ENCODE peak calls at places on chromosomes 6 and 20, in seven cellular contexts. One of them, this sample, is unnamed.

GRCh38 chr6:75437451-75438185 is 56.0 kb downstream of the FILIP1 start:
- DNase-seq in H1: no peak
- DNase-seq in neuronal stem cell: no peak
- DNase-seq in H9: no peak
- DNase-seq in IMR-90: peak
- DNase-seq in trophoblast cell: peak
- DNase-seq in mesenchymal stem cell: peak
- DNase-seq in this sample: peak

GRCh38 chr6:138087549-138087948 is 19.7 kb downstream of the PERP start:
- DNase-seq in neuronal stem cell: no peak
- DNase-seq in H1: no peak
- DNase-seq in H9: no peak
- DNase-seq in mesenchymal stem cell: peak
- DNase-seq in IMR-90: no peak
- DNase-seq in trophoblast cell: peak
- DNase-seq in this sample: peak

GRCh38 chr20:44597930-44598329 is 15.6 kb downstream of the PKIG start:
- DNase-seq in H1: no peak
- DNase-seq in mesenchymal stem cell: no peak
- DNase-seq in IMR-90: no peak
- DNase-seq in H9: no peak
- DNase-seq in trophoblast cell: no peak
- DNase-seq in neuronal stem cell: no peak
- DNase-seq in this sample: no peak

GRCh38 chr6:153170511-153170910 is 39.4 kb upstream of the RGS17 start:
- DNase-seq in IMR-90: peak
- DNase-seq in H9: no peak
- DNase-seq in neuronal stem cell: no peak
- DNase-seq in trophoblast cell: peak
- DNase-seq in mesenchymal stem cell: peak
- DNase-seq in H1: no peak
- DNase-seq in this sample: peak

GRCh38 chr20:1710484-1710883 is 52.9 kb upstream of the SIRPG start:
- DNase-seq in H9: no peak
- DNase-seq in trophoblast cell: no peak
- DNase-seq in mesenchymal stem cell: no peak
- DNase-seq in H1: no peak
- DNase-seq in neuronal stem cell: no peak
- DNase-seq in IMR-90: no peak
- DNase-seq in this sample: no peak

GRCh38 chr6:159151266-159151855 is 17.8 kb upstream of the FNDC1 start:
- DNase-seq in IMR-90: peak
- DNase-seq in trophoblast cell: peak
- DNase-seq in H9: no peak
- DNase-seq in neuronal stem cell: no peak
- DNase-seq in mesenchymal stem cell: peak
- DNase-seq in H1: no peak
- DNase-seq in this sample: peak

GRCh38 chr6:116291701-116292396 is 12.1 kb upstream of the TSPYL1 start:
- DNase-seq in neuronal stem cell: no peak
- DNase-seq in H9: no peak
- DNase-seq in mesenchymal stem cell: no peak
- DNase-seq in trophoblast cell: no peak
- DNase-seq in H1: no peak
- DNase-seq in IMR-90: no peak
- DNase-seq in this sample: no peak

GRCh38 chr6:70299456-70299855 is 3.4 kb downstream of the COL9A1 start:
- DNase-seq in mesenchymal stem cell: peak
- DNase-seq in neuronal stem cell: no peak
- DNase-seq in trophoblast cell: peak
- DNase-seq in H1: no peak
- DNase-seq in H9: no peak
- DNase-seq in IMR-90: peak
- DNase-seq in this sample: peak

GRCh38 chr6:13375360-13375878 is 47.1 kb upstream of the TBC1D7 start:
- DNase-seq in mesenchymal stem cell: no peak
- DNase-seq in H9: no peak
- DNase-seq in IMR-90: no peak
- DNase-seq in H1: no peak
- DNase-seq in trophoblast cell: no peak
- DNase-seq in neuronal stem cell: no peak
- DNase-seq in this sample: no peak

GRCh38 chr6:6649824-6650349 is 61.4 kb downstream of the LY86 start:
- DNase-seq in mesenchymal stem cell: no peak
- DNase-seq in H9: no peak
- DNase-seq in H1: no peak
- DNase-seq in trophoblast cell: no peak
- DNase-seq in neuronal stem cell: no peak
- DNase-seq in IMR-90: no peak
- DNase-seq in this sample: no peak

GRCh38 chr6:112879920-112880413 is 532.8 kb downstream of the RFPL4B start:
- DNase-seq in mesenchymal stem cell: peak
- DNase-seq in H1: peak
- DNase-seq in neuronal stem cell: no peak
- DNase-seq in H9: peak
- DNase-seq in IMR-90: no peak
- DNase-seq in trophoblast cell: peak
- DNase-seq in this sample: peak

GRCh38 chr6:97658090-97658489 is 375.1 kb upstream of the MMS22L start:
- DNase-seq in trophoblast cell: no peak
- DNase-seq in IMR-90: no peak
- DNase-seq in H1: no peak
- DNase-seq in mesenchymal stem cell: no peak
- DNase-seq in H9: no peak
- DNase-seq in neuronal stem cell: no peak
- DNase-seq in this sample: no peak

GRCh38 chr6:97653517-97653916 is 370.5 kb upstream of the MMS22L start:
- DNase-seq in mesenchymal stem cell: no peak
- DNase-seq in H1: no peak
- DNase-seq in trophoblast cell: no peak
- DNase-seq in H9: no peak
- DNase-seq in IMR-90: no peak
- DNase-seq in neuronal stem cell: no peak
- DNase-seq in this sample: no peak

GRCh38 chr6:97654674-97655073 is 371.7 kb upstream of the MMS22L start:
- DNase-seq in mesenchymal stem cell: no peak
- DNase-seq in neuronal stem cell: no peak
- DNase-seq in IMR-90: no peak
- DNase-seq in H9: no peak
- DNase-seq in trophoblast cell: no peak
- DNase-seq in H1: no peak
- DNase-seq in this sample: peak

GRCh38 chr6:97656706-97657350 is 373.8 kb upstream of the MMS22L start:
- DNase-seq in trophoblast cell: no peak
- DNase-seq in H1: no peak
- DNase-seq in neuronal stem cell: peak
- DNase-seq in H9: no peak
- DNase-seq in IMR-90: no peak
- DNase-seq in mesenchymal stem cell: no peak
- DNase-seq in this sample: no peak

GRCh38 chr6:97656236-97656635 is 373.2 kb upstream of the MMS22L start:
- DNase-seq in IMR-90: no peak
- DNase-seq in trophoblast cell: no peak
- DNase-seq in H1: no peak
- DNase-seq in H9: no peak
- DNase-seq in mesenchymal stem cell: no peak
- DNase-seq in neuronal stem cell: peak
- DNase-seq in this sample: no peak
- H2AK5ac ChIP-seq in IMR-90: no peak
- H2AK5ac ChIP-seq in trophoblast cell: no peak
- H2AK5ac ChIP-seq in H1: no peak
- H2AK5ac ChIP-seq in H9: no peak
- H2AK5ac ChIP-seq in mesenchymal stem cell: no peak
- H2AK5ac ChIP-seq in neuronal stem cell: no peak
- H2AK5ac ChIP-seq in this sample: no peak

GRCh38 chr6:24245275-24245674 is 112.6 kb downstream of the DCDC2 start:
- DNase-seq in trophoblast cell: no peak
- DNase-seq in IMR-90: no peak
- DNase-seq in H1: no peak
- DNase-seq in neuronal stem cell: no peak
- DNase-seq in H9: no peak
- DNase-seq in mesenchymal stem cell: no peak
- DNase-seq in this sample: no peak
- H2AK5ac ChIP-seq in trophoblast cell: no peak
- H2AK5ac ChIP-seq in IMR-90: no peak
- H2AK5ac ChIP-seq in H1: no peak
- H2AK5ac ChIP-seq in neuronal stem cell: no peak
- H2AK5ac ChIP-seq in H9: no peak
- H2AK5ac ChIP-seq in mesenchymal stem cell: no peak
- H2AK5ac ChIP-seq in this sample: no peak

GRCh38 chr6:106692823-106693216 is 63.4 kb downstream of the QRSL1 start:
- DNase-seq in H1: no peak
- DNase-seq in neuronal stem cell: no peak
- DNase-seq in IMR-90: no peak
- DNase-seq in H9: no peak
- DNase-seq in mesenchymal stem cell: no peak
- DNase-seq in trophoblast cell: no peak
- DNase-seq in this sample: no peak
- H2AK5ac ChIP-seq in H1: peak
- H2AK5ac ChIP-seq in neuronal stem cell: no peak
- H2AK5ac ChIP-seq in IMR-90: no peak
- H2AK5ac ChIP-seq in H9: no peak
- H2AK5ac ChIP-seq in mesenchymal stem cell: peak
- H2AK5ac ChIP-seq in trophoblast cell: no peak
- H2AK5ac ChIP-seq in this sample: no peak

GRCh38 chr20:52012093-52012492 is 179.5 kb downstream of the ZFP64 start:
- DNase-seq in H9: no peak
- DNase-seq in H1: no peak
- DNase-seq in mesenchymal stem cell: no peak
- DNase-seq in IMR-90: no peak
- DNase-seq in neuronal stem cell: no peak
- DNase-seq in trophoblast cell: no peak
- DNase-seq in this sample: no peak
- H2AK5ac ChIP-seq in H9: no peak
- H2AK5ac ChIP-seq in H1: no peak
- H2AK5ac ChIP-seq in mesenchymal stem cell: no peak
- H2AK5ac ChIP-seq in IMR-90: no peak
- H2AK5ac ChIP-seq in neuronal stem cell: no peak
- H2AK5ac ChIP-seq in trophoblast cell: no peak
- H2AK5ac ChIP-seq in this sample: no peak

GRCh38 chr6:123118811-123119210 is 122.8 kb downstream of the CLVS2 start:
- DNase-seq in H9: no peak
- DNase-seq in IMR-90: no peak
- DNase-seq in neuronal stem cell: no peak
- DNase-seq in trophoblast cell: peak
- DNase-seq in mesenchymal stem cell: no peak
- DNase-seq in H1: no peak
- DNase-seq in this sample: no peak
- H2AK5ac ChIP-seq in H9: no peak
- H2AK5ac ChIP-seq in IMR-90: no peak
- H2AK5ac ChIP-seq in neuronal stem cell: no peak
- H2AK5ac ChIP-seq in trophoblast cell: no peak
- H2AK5ac ChIP-seq in mesenchymal stem cell: no peak
- H2AK5ac ChIP-seq in H1: no peak
- H2AK5ac ChIP-seq in this sample: no peak

GRCh38 chr20:42852691-42853090 is 337.0 kb downstream of the PTPRT start:
- DNase-seq in IMR-90: no peak
- DNase-seq in trophoblast cell: no peak
- DNase-seq in H1: no peak
- DNase-seq in mesenchymal stem cell: no peak
- DNase-seq in neuronal stem cell: no peak
- DNase-seq in H9: no peak
- DNase-seq in this sample: no peak
- H2AK5ac ChIP-seq in IMR-90: no peak
- H2AK5ac ChIP-seq in trophoblast cell: no peak
- H2AK5ac ChIP-seq in H1: no peak
- H2AK5ac ChIP-seq in mesenchymal stem cell: no peak
- H2AK5ac ChIP-seq in neuronal stem cell: no peak
- H2AK5ac ChIP-seq in H9: no peak
- H2AK5ac ChIP-seq in this sample: no peak

DNA sequence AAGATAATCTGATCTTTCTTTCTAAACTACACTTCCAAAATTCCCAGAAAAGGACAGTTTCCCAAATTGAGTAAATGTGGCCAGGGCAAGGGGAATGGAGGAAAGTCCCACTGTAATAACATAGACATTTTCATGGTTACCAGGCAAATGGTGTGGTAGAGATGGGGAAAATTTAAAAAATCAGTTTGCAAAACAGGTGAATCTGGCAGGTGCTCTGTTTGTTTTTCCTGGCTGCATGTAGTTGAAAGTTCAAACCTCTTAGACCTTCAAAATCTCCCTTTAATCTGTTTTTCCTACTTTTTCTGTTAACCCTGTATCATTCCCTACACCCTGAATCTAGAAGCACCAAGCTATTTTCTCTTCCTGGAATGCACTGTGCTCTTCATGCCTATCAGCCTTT is 2.0 kb upstream of the BCKDHB start:
- DNase-seq in IMR-90: no peak
- DNase-seq in trophoblast cell: no peak
- DNase-seq in H1: no peak
- DNase-seq in H9: no peak
- DNase-seq in mesenchymal stem cell: no peak
- DNase-seq in neuronal stem cell: no peak
- DNase-seq in this sample: no peak
- H2AK5ac ChIP-seq in IMR-90: no peak
- H2AK5ac ChIP-seq in trophoblast cell: no peak
- H2AK5ac ChIP-seq in H1: no peak
- H2AK5ac ChIP-seq in H9: no peak
- H2AK5ac ChIP-seq in mesenchymal stem cell: no peak
- H2AK5ac ChIP-seq in neuronal stem cell: no peak
- H2AK5ac ChIP-seq in this sample: no peak

This sample was measured in mesendoderm.